ENCODE peak calls at places on chromosomes 4 and X, in seven cellular contexts. One of them, this sample, is unnamed.

GRCh38 chr4:163111588-163111987 is 55.1 kb downstream of the NAF1 start:
- DNase-seq in epithelial cell of prostate: no peak
- DNase-seq in H4: no peak
- DNase-seq in HT1080: no peak
- DNase-seq in amniotic epithelial cell: peak
- DNase-seq in OCI-M1: peak
- DNase-seq in GM10248: no peak
- DNase-seq in this sample: peak

GRCh38 chrX:107454302-107454701 is 4.8 kb downstream of the FRMPD3 start:
- DNase-seq in epithelial cell of prostate: peak
- DNase-seq in H4: peak
- DNase-seq in HT1080: peak
- DNase-seq in amniotic epithelial cell: peak
- DNase-seq in OCI-M1: no peak
- DNase-seq in GM10248: no peak
- DNase-seq in this sample: peak

GRCh38 chr4:151744614-151745013 is 16.2 kb downstream of the GATB start:
- DNase-seq in epithelial cell of prostate: peak
- DNase-seq in H4: peak
- DNase-seq in HT1080: peak
- DNase-seq in amniotic epithelial cell: peak
- DNase-seq in OCI-M1: peak
- DNase-seq in GM10248: no peak
- DNase-seq in this sample: peak

GRCh38 chrX:91435465-91435864 is 826 bp downstream of the PABPC5 start:
- DNase-seq in epithelial cell of prostate: no peak
- DNase-seq in H4: no peak
- DNase-seq in HT1080: no peak
- DNase-seq in amniotic epithelial cell: no peak
- DNase-seq in OCI-M1: no peak
- DNase-seq in GM10248: no peak
- DNase-seq in this sample: no peak

GRCh38 chr4:78787392-78788004 is 11.3 kb downstream of the BMP2K start:
- DNase-seq in epithelial cell of prostate: no peak
- DNase-seq in H4: no peak
- DNase-seq in HT1080: no peak
- DNase-seq in amniotic epithelial cell: no peak
- DNase-seq in OCI-M1: no peak
- DNase-seq in GM10248: no peak
- DNase-seq in this sample: no peak

GRCh38 chrX:2384486-2384885 is 116.3 kb downstream of the DHRSX start:
- DNase-seq in epithelial cell of prostate: no peak
- DNase-seq in H4: no peak
- DNase-seq in HT1080: no peak
- DNase-seq in amniotic epithelial cell: no peak
- DNase-seq in OCI-M1: no peak
- DNase-seq in GM10248: no peak
- DNase-seq in this sample: no peak

GRCh38 chrX:150164971-150165605 is 198.0 kb upstream of the MAMLD1 start:
- DNase-seq in epithelial cell of prostate: no peak
- DNase-seq in H4: no peak
- DNase-seq in HT1080: no peak
- DNase-seq in amniotic epithelial cell: no peak
- DNase-seq in OCI-M1: no peak
- DNase-seq in GM10248: no peak
- DNase-seq in this sample: no peak

GRCh38 chr4:152936446-152937279 is 540 bp downstream of the FHDC1 start:
- DNase-seq in epithelial cell of prostate: no peak
- DNase-seq in H4: no peak
- DNase-seq in HT1080: peak
- DNase-seq in amniotic epithelial cell: no peak
- DNase-seq in OCI-M1: peak
- DNase-seq in GM10248: peak
- DNase-seq in this sample: no peak

GRCh38 chr4:32462944-32463343 is 1742.8 kb downstream of the PCDH7 start:
- DNase-seq in epithelial cell of prostate: no peak
- DNase-seq in H4: peak
- DNase-seq in HT1080: no peak
- DNase-seq in amniotic epithelial cell: peak
- DNase-seq in OCI-M1: peak
- DNase-seq in GM10248: no peak
- DNase-seq in this sample: peak

GRCh38 chr4:159341486-159341885 is 238.6 kb downstream of the RAPGEF2 start:
- DNase-seq in epithelial cell of prostate: no peak
- DNase-seq in H4: no peak
- DNase-seq in HT1080: no peak
- DNase-seq in amniotic epithelial cell: peak
- DNase-seq in OCI-M1: no peak
- DNase-seq in GM10248: no peak
- DNase-seq in this sample: peak

GRCh38 chr4:110527156-110527555 is 51.2 kb downstream of the ENPEP start:
- DNase-seq in epithelial cell of prostate: no peak
- DNase-seq in H4: no peak
- DNase-seq in HT1080: no peak
- DNase-seq in amniotic epithelial cell: no peak
- DNase-seq in OCI-M1: no peak
- DNase-seq in GM10248: no peak
- DNase-seq in this sample: no peak

GRCh38 chr4:1532549-1533395 is 126.5 kb upstream of the NKX1-1 start:
- DNase-seq in epithelial cell of prostate: no peak
- DNase-seq in H4: no peak
- DNase-seq in HT1080: no peak
- DNase-seq in amniotic epithelial cell: no peak
- DNase-seq in OCI-M1: no peak
- DNase-seq in GM10248: no peak
- DNase-seq in this sample: no peak

GRCh38 chr4:176205299-176205698 is 9.9 kb upstream of the SPATA4 start:
- DNase-seq in epithelial cell of prostate: no peak
- DNase-seq in H4: no peak
- DNase-seq in HT1080: no peak
- DNase-seq in amniotic epithelial cell: no peak
- DNase-seq in OCI-M1: no peak
- DNase-seq in GM10248: no peak
- DNase-seq in this sample: no peak

GRCh38 chr4:14879643-14880042 is 122.6 kb upstream of the CPEB2 start:
- DNase-seq in epithelial cell of prostate: peak
- DNase-seq in H4: no peak
- DNase-seq in HT1080: no peak
- DNase-seq in amniotic epithelial cell: no peak
- DNase-seq in OCI-M1: no peak
- DNase-seq in GM10248: no peak
- DNase-seq in this sample: peak

GRCh38 chr4:99159699-99160098 is 15.6 kb upstream of the ADH4 start:
- DNase-seq in epithelial cell of prostate: no peak
- DNase-seq in H4: no peak
- DNase-seq in HT1080: no peak
- DNase-seq in amniotic epithelial cell: no peak
- DNase-seq in OCI-M1: no peak
- DNase-seq in GM10248: no peak
- DNase-seq in this sample: peak

GRCh38 chr4:75180790-75181776 is 248.2 kb downstream of the PARM1 start:
- DNase-seq in epithelial cell of prostate: no peak
- DNase-seq in H4: peak
- DNase-seq in HT1080: peak
- DNase-seq in amniotic epithelial cell: no peak
- DNase-seq in OCI-M1: peak
- DNase-seq in GM10248: peak
- DNase-seq in this sample: no peak

GRCh38 chrX:153606503-153606902 is 7.6 kb upstream of the CCNQ start:
- DNase-seq in epithelial cell of prostate: no peak
- DNase-seq in H4: no peak
- DNase-seq in HT1080: no peak
- DNase-seq in amniotic epithelial cell: no peak
- DNase-seq in OCI-M1: no peak
- DNase-seq in GM10248: no peak
- DNase-seq in this sample: no peak

GRCh38 chr4:126869967-126870366 is 762.8 kb upstream of the INTU start:
- DNase-seq in epithelial cell of prostate: peak
- DNase-seq in H4: no peak
- DNase-seq in HT1080: no peak
- DNase-seq in amniotic epithelial cell: no peak
- DNase-seq in OCI-M1: no peak
- DNase-seq in GM10248: no peak
- DNase-seq in this sample: peak

GRCh38 chrX:148500428-148501120 is at the start of gene AFF2:
- DNase-seq in epithelial cell of prostate: no peak
- DNase-seq in H4: no peak
- DNase-seq in HT1080: no peak
- DNase-seq in amniotic epithelial cell: peak
- DNase-seq in OCI-M1: peak
- DNase-seq in GM10248: peak
- DNase-seq in this sample: no peak

GRCh38 chr4:8198906-8199593 is at the start of gene SH3TC1:
- DNase-seq in epithelial cell of prostate: peak
- DNase-seq in H4: peak
- DNase-seq in HT1080: peak
- DNase-seq in amniotic epithelial cell: peak
- DNase-seq in OCI-M1: peak
- DNase-seq in GM10248: peak
- DNase-seq in this sample: peak

GRCh38 chr4:7531640-7531994 is 96.9 kb upstream of the PSAPL1 start:
- DNase-seq in epithelial cell of prostate: no peak
- DNase-seq in H4: no peak
- DNase-seq in HT1080: no peak
- DNase-seq in amniotic epithelial cell: no peak
- DNase-seq in OCI-M1: no peak
- DNase-seq in GM10248: no peak
- DNase-seq in this sample: no peak

GRCh38 chr4:15836362-15836761 is 58.2 kb downstream of the CD38 start:
- DNase-seq in epithelial cell of prostate: peak
- DNase-seq in H4: no peak
- DNase-seq in HT1080: peak
- DNase-seq in amniotic epithelial cell: no peak
- DNase-seq in OCI-M1: no peak
- DNase-seq in GM10248: no peak
- DNase-seq in this sample: peak

This sample was measured in bronchial epithelial cell.